ENCODE peak calls at places on chromosomes 12 and 14, in five cellular contexts. N is BJ, B is hepatocyte, H is transverse colon, X is GM06990. I is an unnamed sample.
A peak's percentile ranks its signal among the peaks of the same experiment; 100 is the strongest.

GRCh38 chr12:46456356-46457334 is 84.1 kb upstream of the SLC38A2 start:
- DNase-seq in N (no peak), B (no peak), H (no peak), X (no peak), I (no peak)

GRCh38 chr14:22460461-22461195 is 128.4 kb downstream of the DAD1 start:
- DNase-seq in N (no peak), B (no peak), H (no peak), X (peak; percentile 39), I (no peak)

GRCh38 chr12:118220697-118221096 is 84.8 kb downstream of the PEBP1 start:
- DNase-seq in N (no peak), B (no peak), H (no peak), X (no peak), I (no peak)

GRCh38 chr12:56628671-56629458 is 1.3 kb downstream of the BAZ2A start:
- DNase-seq in N (no peak), B (peak; percentile 69), H (peak; percentile 79), X (peak; percentile 46), I (peak; percentile 76)

GRCh38 chr12:18135509-18135908 is 45.5 kb upstream of the RERGL start:
- DNase-seq in N (no peak), B (no peak), H (no peak), X (no peak), I (no peak)

GRCh38 chr12:127620956-127621355 is 646.0 kb upstream of the TMEM132C start:
- DNase-seq in N (no peak), B (peak; percentile 50), H (no peak), X (no peak), I (no peak)

GRCh38 chr12:51270067-51270846 is at the start of gene SMAGP:
- DNase-seq in N (no peak), B (peak; percentile 89), H (peak; percentile 89), X (peak; percentile 79), I (peak; percentile 90)

GRCh38 chr14:68368850-68369249 is 424.0 kb downstream of the ZFP36L1 start:
- DNase-seq in N (no peak), B (no peak), H (no peak), X (no peak), I (no peak)

GRCh38 chr12:100489326-100489725 is 15.7 kb downstream of the NR1H4 start:
- DNase-seq in N (no peak), B (no peak), H (no peak), X (no peak), I (no peak)

GRCh38 chr14:68663385-68664076 is 129.3 kb downstream of the ZFP36L1 start:
- DNase-seq in N (no peak), B (no peak), H (no peak), X (peak; percentile 75), I (no peak)

GRCh38 chr14:72688990-72689677 is 204.8 kb downstream of the DPF3 start:
- DNase-seq in N (no peak), B (no peak), H (no peak), X (no peak), I (no peak)

GRCh38 chr12:57101892-57102695 is 9.1 kb downstream of the STAT6 start:
- DNase-seq in N (no peak), B (peak; percentile 81), H (peak; percentile 61), X (no peak), I (no peak)

GRCh38 chr12:79747274-79747673 is 56.5 kb upstream of the PAWR start:
- DNase-seq in N (no peak), B (no peak), H (no peak), X (no peak), I (no peak)

GRCh38 chr12:90481748-90482147 is 473.2 kb downstream of the CCER1 start:
- DNase-seq in N (no peak), B (no peak), H (no peak), X (no peak), I (no peak)

GRCh38 chr14:95875831-95876768 is 532 bp upstream of the TUNAR start:
- DNase-seq in N (no peak), B (no peak), H (no peak), X (no peak), I (no peak)

GRCh38 chr12:42173961-42174521 is 29.4 kb upstream of the GXYLT1 start:
- DNase-seq in N (no peak), B (no peak), H (no peak), X (no peak), I (no peak)

GRCh38 chr12:49331360-49332222 is 5.4 kb downstream of the C1QL4 start:
- DNase-seq in N (no peak), B (peak; percentile 88), H (peak; percentile 72), X (no peak), I (peak; percentile 76)

GRCh38 chr12:18275974-18276373 is 14.7 kb downstream of the PIK3C2G start:
- DNase-seq in N (no peak), B (no peak), H (no peak), X (no peak), I (no peak)

GRCh38 chr12:82696543-82696942 is 9.8 kb downstream of the TMTC2 start:
- DNase-seq in N (no peak), B (no peak), H (no peak), X (no peak), I (no peak)

GRCh38 chr12:100499416-100499815 is 25.8 kb downstream of the NR1H4 start:
- DNase-seq in N (no peak), B (no peak), H (no peak), X (no peak), I (no peak)

GRCh38 chr14:96177766-96178377 is 26.8 kb upstream of the BDKRB2 start:
- DNase-seq in N (no peak), B (peak; percentile 44), H (no peak), X (no peak), I (no peak)

GRCh38 chr12:24488091-24488596 is 460.8 kb downstream of the BCAT1 start:
- DNase-seq in N (no peak), B (no peak), H (no peak), X (no peak), I (no peak)

GRCh38 chr14:35420036-35420811 is 15.7 kb upstream of the NFKBIA start:
- DNase-seq in N (peak; percentile 67), B (no peak), H (no peak), X (no peak), I (no peak)

GRCh38 chr14:24372701-24373416 is 4.9 kb downstream of the NFATC4 start:
- DNase-seq in N (no peak), B (no peak), H (no peak), X (no peak), I (no peak)

GRCh38 chr14:20799955-20800544 is 2.6 kb downstream of the RNASE1 start:
- DNase-seq in N (no peak), B (peak; percentile 53), H (no peak), X (no peak), I (peak; percentile 70)

GRCh38 chr12:45477526-45477925 is 252.0 kb upstream of the ARID2 start:
- DNase-seq in N (no peak), B (no peak), H (no peak), X (no peak), I (no peak)

GRCh38 chr14:86714575-86714974 is 1184.6 kb downstream of the FLRT2 start:
- DNase-seq in N (no peak), B (no peak), H (no peak), X (no peak), I (no peak)

GRCh38 chr12:53995311-53996187 is 4.4 kb upstream of the HOXC9 start:
- DNase-seq in N (no peak), B (peak; percentile 71), H (no peak), X (no peak), I (no peak)

GRCh38 chr14:24135834-24136683 is at the start of gene PSME1:
- DNase-seq in N (peak; percentile 32), B (peak; percentile 97), H (peak; percentile 97), X (peak; percentile 92), I (peak; percentile 96)

GRCh38 chr12:64781374-64782029 is 22.3 kb upstream of the GNS start:
- DNase-seq in N (no peak), B (no peak), H (no peak), X (peak; percentile 19), I (peak; percentile 50)

GRCh38 chr14:62957562-62957961 is 87.7 kb downstream of the KCNH5 start:
- DNase-seq in N (peak; percentile 14), B (peak; percentile 5), H (no peak), X (no peak), I (no peak)

GRCh38 chr14:63186453-63186852 is 17.8 kb upstream of the RHOJ start:
- DNase-seq in N (no peak), B (no peak), H (no peak), X (no peak), I (no peak)

GRCh38 chr12:131092911-131093901 is 139.5 kb downstream of the ADGRD1 start:
- DNase-seq in N (no peak), B (no peak), H (peak; percentile 65), X (peak; percentile 50), I (peak; percentile 44)

GRCh38 chr12:81598205-81598604 is 160.9 kb downstream of the PPFIA2 start:
- DNase-seq in N (no peak), B (no peak), H (no peak), X (no peak), I (no peak)

GRCh38 chr14:30874999-30875787 is 834 bp downstream of the COCH start:
- DNase-seq in N (no peak), B (peak; percentile 8), H (peak; percentile 10), X (peak; percentile 65), I (no peak)

GRCh38 chr12:107319536-107320030 is 226.2 kb upstream of the CRY1 start:
- DNase-seq in N (no peak), B (peak; percentile 19), H (no peak), X (no peak), I (no peak)
- H3K27me3 ChIP-seq in N (peaks cover 25% of the 10 kb centered on the region), B (peaks cover 68% of the 10 kb centered on the region), H (peaks cover 79% of the 10 kb centered on the region), X (peaks cover 4% of the 10 kb centered on the region), I (peaks cover 83% of the 10 kb centered on the region)

DNA sequence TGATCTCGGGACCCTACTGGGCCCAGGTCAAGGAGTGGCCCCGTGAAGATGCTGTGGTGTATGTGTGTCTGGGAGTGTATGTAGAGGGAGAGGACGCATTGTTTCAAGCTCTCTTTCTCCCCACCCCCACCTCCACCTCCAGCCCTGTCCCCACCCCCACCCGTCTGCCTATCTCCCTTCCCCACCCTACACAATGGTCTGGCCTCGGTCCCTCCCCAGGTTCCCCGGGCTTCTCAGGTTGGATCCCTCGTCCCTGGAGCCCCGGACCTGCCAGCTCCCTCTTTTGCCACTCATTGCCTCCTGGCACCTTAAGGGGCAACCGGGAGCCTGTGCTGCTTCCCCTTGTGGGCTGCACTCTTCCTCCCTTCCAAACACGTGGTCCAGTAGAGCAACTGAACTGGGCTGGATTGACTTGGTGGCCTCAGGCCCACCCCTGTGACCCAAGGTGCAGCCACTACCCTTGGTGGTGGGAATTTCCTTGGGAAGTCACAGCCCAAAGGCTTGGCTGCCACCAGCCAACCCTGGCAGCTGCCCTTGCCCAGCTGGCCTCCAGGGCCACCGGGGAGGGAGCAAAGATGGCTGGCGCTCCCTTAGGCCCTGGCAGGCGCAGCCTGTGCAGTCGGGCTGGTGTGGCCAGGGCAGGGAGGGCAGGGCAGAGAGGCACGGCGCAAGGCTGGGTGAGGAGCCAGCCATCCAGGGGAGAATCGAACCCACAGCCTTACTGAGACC is 628 bp downstream of the VRTN start:
- DNase-seq in N (no peak), B (no peak), H (no peak), X (no peak), I (no peak)
- H3K27me3 ChIP-seq in N (peaks cover 32% of the 10 kb centered on the region), B (peaks cover 3% of the 10 kb centered on the region), H (peaks cover 14% of the 10 kb centered on the region), X (no peaks in the 10 kb centered on the region), I (peaks cover 4% of the 10 kb centered on the region)

DNA sequence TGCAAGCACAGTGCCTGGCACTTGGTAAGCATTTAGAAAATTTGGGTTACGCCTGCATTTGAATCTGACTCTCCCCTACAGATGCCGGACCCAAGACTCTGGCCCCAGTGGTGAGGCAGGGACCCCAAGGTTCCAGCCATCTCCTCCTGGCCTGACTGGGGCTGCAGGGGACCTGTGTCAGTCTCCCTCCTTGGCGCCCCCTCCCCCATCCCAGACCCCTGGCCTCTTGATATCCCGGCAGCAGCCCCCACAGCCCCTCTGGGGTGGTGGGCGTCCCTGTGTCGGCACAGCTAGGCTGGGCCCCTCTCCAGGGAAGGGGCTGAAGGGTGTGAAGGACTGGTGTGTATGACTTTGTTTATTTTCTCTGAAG is 25.1 kb upstream of the COL2A1 start:
- DNase-seq in N (no peak), B (no peak), H (no peak), X (no peak), I (no peak)
- H3K27me3 ChIP-seq in N (peaks cover 14% of the 10 kb centered on the region), B (no peaks in the 10 kb centered on the region), H (no peaks in the 10 kb centered on the region), X (no peaks in the 10 kb centered on the region), I (no peaks in the 10 kb centered on the region)

GRCh38 chr14:105478624-105479305 is 4.1 kb downstream of the CRIP2 start:
- DNase-seq in N (no peak), B (no peak), H (no peak), X (no peak), I (no peak)
- H3K27me3 ChIP-seq in N (no peaks in the 10 kb centered on the region), B (peaks cover 48% of the 10 kb centered on the region), H (peaks cover 62% of the 10 kb centered on the region), X (no peaks in the 10 kb centered on the region), I (peaks cover 7% of the 10 kb centered on the region)